ENCODE peak calls at places on chromosomes 16 and 17, in seven cellular contexts. One of them, this sample, is unnamed.

GRCh38 chr16:27862953-27863352 is 200.6 kb downstream of the GSG1L start:
- DNase-seq in ovary: no peak
- DNase-seq in cardiac fibroblast: no peak
- DNase-seq in stomach: no peak
- DNase-seq in GM12865: no peak
- DNase-seq in hepatocyte: no peak
- DNase-seq in testis: no peak
- DNase-seq in this sample: no peak

GRCh38 chr17:16285646-16286008 is 67.6 kb downstream of the CENPV start:
- DNase-seq in ovary: no peak
- DNase-seq in cardiac fibroblast: no peak
- DNase-seq in stomach: no peak
- DNase-seq in GM12865: no peak
- DNase-seq in hepatocyte: no peak
- DNase-seq in testis: no peak
- DNase-seq in this sample: no peak

GRCh38 chr17:44223574-44224046 is 4.1 kb upstream of the UBTF start:
- DNase-seq in ovary: peak
- DNase-seq in cardiac fibroblast: peak
- DNase-seq in stomach: no peak
- DNase-seq in GM12865: no peak
- DNase-seq in hepatocyte: no peak
- DNase-seq in testis: peak
- DNase-seq in this sample: no peak

GRCh38 chr17:63555475-63556156 is 5.3 kb downstream of the DCAF7 start:
- DNase-seq in ovary: no peak
- DNase-seq in cardiac fibroblast: no peak
- DNase-seq in stomach: no peak
- DNase-seq in GM12865: no peak
- DNase-seq in hepatocyte: no peak
- DNase-seq in testis: no peak
- DNase-seq in this sample: no peak

GRCh38 chr17:15490634-15491261 is 23.3 kb upstream of the CDRT4 start:
- DNase-seq in ovary: no peak
- DNase-seq in cardiac fibroblast: peak
- DNase-seq in stomach: no peak
- DNase-seq in GM12865: no peak
- DNase-seq in hepatocyte: peak
- DNase-seq in testis: peak
- DNase-seq in this sample: peak

GRCh38 chr17:67800495-67800928 is 24.8 kb upstream of the BPTF start:
- DNase-seq in ovary: no peak
- DNase-seq in cardiac fibroblast: peak
- DNase-seq in stomach: peak
- DNase-seq in GM12865: peak
- DNase-seq in hepatocyte: peak
- DNase-seq in testis: peak
- DNase-seq in this sample: peak

GRCh38 chr16:48277158-48277557 is 29.8 kb upstream of the ABCC11 start:
- DNase-seq in ovary: no peak
- DNase-seq in cardiac fibroblast: no peak
- DNase-seq in stomach: peak
- DNase-seq in GM12865: no peak
- DNase-seq in hepatocyte: no peak
- DNase-seq in testis: peak
- DNase-seq in this sample: no peak

GRCh38 chr16:20838250-20838649 is 31.9 kb downstream of the REXO5 start:
- DNase-seq in ovary: no peak
- DNase-seq in cardiac fibroblast: no peak
- DNase-seq in stomach: no peak
- DNase-seq in GM12865: peak
- DNase-seq in hepatocyte: no peak
- DNase-seq in testis: no peak
- DNase-seq in this sample: no peak

GRCh38 chr16:58510776-58511628 is 4.3 kb upstream of the SETD6 start:
- DNase-seq in ovary: no peak
- DNase-seq in cardiac fibroblast: no peak
- DNase-seq in stomach: peak
- DNase-seq in GM12865: no peak
- DNase-seq in hepatocyte: no peak
- DNase-seq in testis: no peak
- DNase-seq in this sample: no peak

GRCh38 chr16:85590506-85590832 is 22.7 kb upstream of the GSE1 start:
- DNase-seq in ovary: no peak
- DNase-seq in cardiac fibroblast: no peak
- DNase-seq in stomach: no peak
- DNase-seq in GM12865: no peak
- DNase-seq in hepatocyte: no peak
- DNase-seq in testis: no peak
- DNase-seq in this sample: no peak

GRCh38 chr16:79050063-79050462 is 550.5 kb downstream of the MAF start:
- DNase-seq in ovary: no peak
- DNase-seq in cardiac fibroblast: no peak
- DNase-seq in stomach: no peak
- DNase-seq in GM12865: no peak
- DNase-seq in hepatocyte: no peak
- DNase-seq in testis: no peak
- DNase-seq in this sample: no peak

GRCh38 chr16:85202051-85202601 is 89.9 kb upstream of the CIBAR2 start:
- DNase-seq in ovary: no peak
- DNase-seq in cardiac fibroblast: no peak
- DNase-seq in stomach: no peak
- DNase-seq in GM12865: no peak
- DNase-seq in hepatocyte: no peak
- DNase-seq in testis: no peak
- DNase-seq in this sample: no peak

GRCh38 chr17:50388728-50389127 is 8.6 kb downstream of the LRRC59 start:
- DNase-seq in ovary: no peak
- DNase-seq in cardiac fibroblast: no peak
- DNase-seq in stomach: no peak
- DNase-seq in GM12865: no peak
- DNase-seq in hepatocyte: no peak
- DNase-seq in testis: no peak
- DNase-seq in this sample: no peak

GRCh38 chr17:3592216-3592860 is 16.9 kb downstream of the TRPV1 start:
- DNase-seq in ovary: no peak
- DNase-seq in cardiac fibroblast: no peak
- DNase-seq in stomach: no peak
- DNase-seq in GM12865: no peak
- DNase-seq in hepatocyte: no peak
- DNase-seq in testis: no peak
- DNase-seq in this sample: no peak

GRCh38 chr17:183021-183420 is 1.6 kb upstream of the DOC2B start:
- DNase-seq in ovary: no peak
- DNase-seq in cardiac fibroblast: no peak
- DNase-seq in stomach: no peak
- DNase-seq in GM12865: no peak
- DNase-seq in hepatocyte: no peak
- DNase-seq in testis: no peak
- DNase-seq in this sample: no peak

GRCh38 chr16:58047557-58048348 is 22.2 kb downstream of the MMP15 start:
- DNase-seq in ovary: no peak
- DNase-seq in cardiac fibroblast: no peak
- DNase-seq in stomach: no peak
- DNase-seq in GM12865: no peak
- DNase-seq in hepatocyte: no peak
- DNase-seq in testis: no peak
- DNase-seq in this sample: no peak

DNA sequence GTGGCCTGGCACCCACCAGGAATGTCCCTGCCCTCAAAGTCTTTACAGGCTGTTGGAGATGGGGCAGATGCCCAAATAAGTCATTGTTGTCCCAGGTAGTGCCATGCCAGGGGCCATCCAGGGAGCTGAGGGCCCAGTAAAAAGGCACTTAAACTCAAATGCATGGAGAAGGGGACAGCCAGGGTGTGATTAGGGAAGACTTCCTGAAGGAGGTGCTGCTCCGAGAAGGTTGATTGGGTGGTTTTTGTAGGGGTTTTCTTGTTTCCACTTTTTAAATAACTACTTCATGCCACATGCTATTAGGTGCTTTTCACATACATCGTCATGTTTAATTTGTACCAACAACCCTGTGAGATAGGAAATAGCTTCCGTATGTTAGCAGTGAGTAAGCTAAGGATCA is 66.9 kb downstream of the RAI1 start:
- DNase-seq in ovary: no peak
- DNase-seq in cardiac fibroblast: no peak
- DNase-seq in stomach: no peak
- DNase-seq in GM12865: peak
- DNase-seq in hepatocyte: no peak
- DNase-seq in testis: no peak
- DNase-seq in this sample: no peak
- TF ChIP-seq CTCF in ovary: no peak
- TF ChIP-seq CTCF in cardiac fibroblast: no peak
- TF ChIP-seq CTCF in stomach: no peak
- TF ChIP-seq CTCF in GM12865: peak
- TF ChIP-seq CTCF in hepatocyte: no peak
- TF ChIP-seq CTCF in testis: no peak
- TF ChIP-seq CTCF in this sample: peak

DNA sequence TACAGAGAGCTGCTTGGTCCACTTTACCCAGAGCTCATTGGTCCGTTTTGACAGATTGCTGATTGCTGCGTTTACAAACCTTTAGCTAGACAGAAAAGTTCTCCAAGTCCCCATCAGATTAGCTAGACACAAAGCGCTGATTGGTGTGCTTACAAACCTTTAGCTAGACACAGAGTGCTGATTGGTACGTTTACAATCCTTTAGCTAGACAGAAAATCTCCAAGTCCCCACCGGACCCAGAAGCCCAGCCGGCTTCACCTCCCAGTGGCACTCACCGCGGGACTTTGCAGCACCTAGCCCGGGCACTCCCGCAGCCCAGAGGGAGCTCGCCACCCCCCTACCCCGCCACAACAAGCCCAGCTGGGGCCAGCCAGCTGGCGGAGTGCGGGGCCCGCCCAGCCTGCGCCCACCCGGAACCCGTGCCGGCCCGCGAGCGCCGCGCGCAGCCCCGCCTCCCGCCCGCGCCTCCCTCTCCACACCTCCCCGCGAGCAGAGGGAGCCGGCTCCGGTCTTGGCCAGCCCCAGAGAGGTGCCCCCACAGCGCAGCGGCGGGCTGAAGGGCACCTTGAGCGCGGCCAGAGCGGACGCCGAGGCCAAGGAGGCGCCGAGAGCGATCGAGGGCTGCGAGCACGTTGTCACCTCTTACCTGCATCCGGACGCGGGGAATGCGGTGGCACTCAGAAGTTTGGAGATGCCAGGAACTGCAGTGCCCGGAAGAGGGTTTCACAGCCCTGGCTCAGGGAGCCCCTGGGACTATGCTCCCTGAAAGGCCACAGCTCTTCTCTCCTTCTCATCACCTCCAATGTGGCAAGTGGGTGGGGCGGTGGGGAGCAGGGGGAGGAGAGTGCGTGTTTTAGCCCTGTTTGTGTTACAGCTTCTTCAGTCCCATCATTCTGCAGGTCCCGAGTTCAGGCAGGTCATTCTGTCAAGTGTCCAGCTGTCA is 1504.5 kb downstream of the CDH11 start:
- DNase-seq in ovary: no peak
- DNase-seq in cardiac fibroblast: peak
- DNase-seq in stomach: no peak
- DNase-seq in GM12865: no peak
- DNase-seq in hepatocyte: no peak
- DNase-seq in testis: peak
- DNase-seq in this sample: no peak
- H3K4me3 ChIP-seq in ovary: peak
- H3K4me3 ChIP-seq in cardiac fibroblast: peak
- H3K4me3 ChIP-seq in stomach: peak
- H3K4me3 ChIP-seq in GM12865: no peak
- H3K4me3 ChIP-seq in hepatocyte: no peak
- H3K4me3 ChIP-seq in testis: peak
- H3K4me3 ChIP-seq in this sample: peak

GRCh38 chr16:73710526-73710925 is 586.1 kb upstream of the PSMD7 start:
- DNase-seq in ovary: no peak
- DNase-seq in cardiac fibroblast: no peak
- DNase-seq in stomach: no peak
- DNase-seq in GM12865: no peak
- DNase-seq in hepatocyte: no peak
- DNase-seq in testis: no peak
- DNase-seq in this sample: no peak

GRCh38 chr16:73713301-73713700 is 583.3 kb upstream of the PSMD7 start:
- DNase-seq in ovary: no peak
- DNase-seq in cardiac fibroblast: no peak
- DNase-seq in stomach: no peak
- DNase-seq in GM12865: no peak
- DNase-seq in hepatocyte: no peak
- DNase-seq in testis: no peak
- DNase-seq in this sample: no peak

GRCh38 chr16:73711441-73712080 is 585.1 kb upstream of the PSMD7 start:
- DNase-seq in ovary: no peak
- DNase-seq in cardiac fibroblast: no peak
- DNase-seq in stomach: no peak
- DNase-seq in GM12865: no peak
- DNase-seq in hepatocyte: no peak
- DNase-seq in testis: no peak
- DNase-seq in this sample: no peak

GRCh38 chr16:73714976-73715375 is 581.6 kb upstream of the PSMD7 start:
- DNase-seq in ovary: no peak
- DNase-seq in cardiac fibroblast: no peak
- DNase-seq in stomach: no peak
- DNase-seq in GM12865: peak
- DNase-seq in hepatocyte: no peak
- DNase-seq in testis: no peak
- DNase-seq in this sample: no peak

GRCh38 chr16:73713817-73714495 is 582.7 kb upstream of the PSMD7 start:
- DNase-seq in ovary: no peak
- DNase-seq in cardiac fibroblast: peak
- DNase-seq in stomach: no peak
- DNase-seq in GM12865: no peak
- DNase-seq in hepatocyte: peak
- DNase-seq in testis: peak
- DNase-seq in this sample: no peak
- TF ChIP-seq CTCF in ovary: peak
- TF ChIP-seq CTCF in cardiac fibroblast: peak
- TF ChIP-seq CTCF in stomach: no peak
- TF ChIP-seq CTCF in GM12865: peak
- TF ChIP-seq CTCF in hepatocyte: peak
- TF ChIP-seq CTCF in testis: no peak
- TF ChIP-seq CTCF in this sample: peak

GRCh38 chr16:67713647-67714273 is 5.4 kb downstream of the GFOD2 start:
- DNase-seq in ovary: no peak
- DNase-seq in cardiac fibroblast: no peak
- DNase-seq in stomach: no peak
- DNase-seq in GM12865: no peak
- DNase-seq in hepatocyte: no peak
- DNase-seq in testis: no peak
- DNase-seq in this sample: no peak
- H3K4me3 ChIP-seq in ovary: no peak
- H3K4me3 ChIP-seq in cardiac fibroblast: no peak
- H3K4me3 ChIP-seq in stomach: no peak
- H3K4me3 ChIP-seq in GM12865: no peak
- H3K4me3 ChIP-seq in hepatocyte: no peak
- H3K4me3 ChIP-seq in testis: no peak
- H3K4me3 ChIP-seq in this sample: no peak

This sample was measured in retinal pigment epithelial cell.